ENCODE peak calls at places on chromosome 12, in seven cellular contexts. J is dorsolateral prefrontal cortex, F is activated gamma-delta T cell treated with Interleukin-2 at 50 U/mL for 16 hours, N is germinal center, E is sigmoid colon, Z is islet precursor cell, D is astrocyte of the spinal cord. G is an unnamed sample.

GRCh38 chr12:81546811-81547210 is 212.3 kb downstream of the PPFIA2 start:
- DNase-seq in J (no peak), F (no peak), N (no peak), E (no peak), Z (no peak), D (no peak), G (no peak)

GRCh38 chr12:118981285-118982201 is at the start of gene SRRM4:
- DNase-seq in J (peak), F (no peak), N (no peak), E (no peak), Z (peak), D (no peak), G (peak)

GRCh38 chr12:69639400-69640016 is 28.8 kb upstream of the LRRC10 start:
- DNase-seq in J (no peak), F (peak), N (peak), E (peak), Z (peak), D (peak), G (peak)

GRCh38 chr12:68334136-68334535 is 2.0 kb upstream of the MDM1 start:
- DNase-seq in J (no peak), F (no peak), N (peak), E (no peak), Z (no peak), D (no peak), G (peak)

GRCh38 chr12:110546339-110546738 is 36.8 kb downstream of the PPTC7 start:
- DNase-seq in J (no peak), F (no peak), N (no peak), E (no peak), Z (no peak), D (peak), G (no peak)

GRCh38 chr12:64061868-64062375 is 160.2 kb downstream of the KICS2 start:
- DNase-seq in J (no peak), F (no peak), N (no peak), E (no peak), Z (no peak), D (no peak), G (no peak)

GRCh38 chr12:9405861-9406563 is 197.8 kb upstream of the PZP start:
- DNase-seq in J (no peak), F (no peak), N (no peak), E (no peak), Z (no peak), D (no peak), G (peak)

GRCh38 chr12:63317447-63317846 is 166.4 kb upstream of the AVPR1A start:
- DNase-seq in J (no peak), F (no peak), N (no peak), E (no peak), Z (no peak), D (no peak), G (no peak)

GRCh38 chr12:13981296-13981962 is at the start of gene GRIN2B:
- DNase-seq in J (peak), F (no peak), N (no peak), E (no peak), Z (peak), D (no peak), G (peak)

GRCh38 chr12:80763874-80764273 is 47.2 kb downstream of the MYF5 start:
- DNase-seq in J (no peak), F (no peak), N (peak), E (no peak), Z (no peak), D (peak), G (peak)

GRCh38 chr12:119659289-119659897 is 8.5 kb upstream of the PRKAB1 start:
- DNase-seq in J (no peak), F (peak), N (peak), E (no peak), Z (no peak), D (peak), G (no peak)

GRCh38 chr12:94262228-94263010 is 114.0 kb downstream of the PLXNC1 start:
- DNase-seq in J (peak), F (peak), N (peak), E (peak), Z (peak), D (peak), G (no peak)

GRCh38 chr12:46553266-46553665 is 180.7 kb upstream of the SLC38A2 start:
- DNase-seq in J (no peak), F (no peak), N (no peak), E (no peak), Z (no peak), D (peak), G (peak)

GRCh38 chr12:27868165-27868564 is 88.1 kb upstream of the MANSC4 start:
- DNase-seq in J (no peak), F (no peak), N (no peak), E (no peak), Z (peak), D (peak), G (no peak)

GRCh38 chr12:66623455-66623854 is 55.4 kb downstream of the GRIP1 start:
- DNase-seq in J (no peak), F (no peak), N (no peak), E (no peak), Z (no peak), D (no peak), G (no peak)

GRCh38 chr12:22562187-22563028 is 18.1 kb upstream of the C2CD5 start:
- DNase-seq in J (no peak), F (no peak), N (no peak), E (no peak), Z (no peak), D (no peak), G (peak)

GRCh38 chr12:43028826-43029225 is 439.3 kb upstream of the PRICKLE1 start:
- DNase-seq in J (no peak), F (no peak), N (no peak), E (no peak), Z (no peak), D (peak), G (no peak)

GRCh38 chr12:39314547-39314946 is 128.4 kb downstream of the KIF21A start:
- DNase-seq in J (no peak), F (no peak), N (no peak), E (no peak), Z (no peak), D (no peak), G (no peak)

GRCh38 chr12:25835385-25835784 is 123.1 kb upstream of the RASSF8 start:
- DNase-seq in J (no peak), F (no peak), N (no peak), E (no peak), Z (no peak), D (no peak), G (peak)

GRCh38 chr12:57619434-57620244 is 8.4 kb downstream of the ARHGEF25 start:
- DNase-seq in J (no peak), F (no peak), N (no peak), E (peak), Z (peak), D (no peak), G (peak)

GRCh38 chr12:63862187-63863107 is 17.9 kb downstream of the SRGAP1 start:
- DNase-seq in J (no peak), F (no peak), N (no peak), E (no peak), Z (peak), D (peak), G (peak)

GRCh38 chr12:48999371-49000131 is at the start of gene DDN:
- DNase-seq in J (peak), F (peak), N (peak), E (no peak), Z (peak), D (peak), G (no peak)

GRCh38 chr12:56129210-56129691 is 1.2 kb downstream of the ESYT1 start:
- DNase-seq in J (peak), F (peak), N (peak), E (peak), Z (peak), D (peak), G (peak)

GRCh38 chr12:10855807-10856206 is 6.5 kb upstream of the PRR4 start:
- DNase-seq in J (no peak), F (no peak), N (no peak), E (no peak), Z (no peak), D (no peak), G (no peak)

GRCh38 chr12:50862316-50862715 is 19.6 kb downstream of the TMPRSS12 start:
- DNase-seq in J (no peak), F (no peak), N (no peak), E (no peak), Z (no peak), D (peak), G (no peak)

GRCh38 chr12:79591988-79592387 is 98.8 kb downstream of the PAWR start:
- DNase-seq in J (no peak), F (no peak), N (no peak), E (no peak), Z (no peak), D (no peak), G (no peak)

GRCh38 chr12:67410667-67411067 is 141.5 kb downstream of the CAND1 start:
- DNase-seq in J (no peak), F (no peak), N (no peak), E (no peak), Z (no peak), D (no peak), G (peak)

GRCh38 chr12:12922191-12922616 is 29.8 kb downstream of the GPRC5D start:
- DNase-seq in J (no peak), F (no peak), N (no peak), E (no peak), Z (no peak), D (no peak), G (no peak)

GRCh38 chr12:80939231-80939950 is 1.7 kb upstream of the LIN7A start:
- DNase-seq in J (no peak), F (no peak), N (no peak), E (no peak), Z (no peak), D (peak), G (no peak)

GRCh38 chr12:58509116-58509885 is 411.0 kb downstream of the LRIG3 start:
- DNase-seq in J (no peak), F (no peak), N (no peak), E (no peak), Z (no peak), D (peak), G (no peak)

GRCh38 chr12:131046813-131047788 is 93.4 kb downstream of the ADGRD1 start:
- DNase-seq in J (no peak), F (no peak), N (no peak), E (peak), Z (no peak), D (no peak), G (no peak)

GRCh38 chr12:116537149-116537904 is 21.9 kb upstream of the MAP1LC3B2 start:
- DNase-seq in J (no peak), F (no peak), N (no peak), E (no peak), Z (no peak), D (no peak), G (no peak)

GRCh38 chr12:94047781-94048567 is 100.4 kb upstream of the PLXNC1 start:
- DNase-seq in J (no peak), F (no peak), N (no peak), E (no peak), Z (no peak), D (no peak), G (no peak)

GRCh38 chr12:59403259-59403932 is 192.4 kb upstream of the SLC16A7 start:
- DNase-seq in J (peak), F (peak), N (peak), E (no peak), Z (peak), D (peak), G (peak)

GRCh38 chr12:21993438-21993981 is 52.3 kb upstream of the ABCC9 start:
- DNase-seq in J (no peak), F (no peak), N (no peak), E (no peak), Z (no peak), D (no peak), G (no peak)

GRCh38 chr12:6699989-6700645 is 498 bp downstream of the PIANP start:
- DNase-seq in J (peak), F (no peak), N (no peak), E (peak), Z (peak), D (no peak), G (peak)

GRCh38 chr12:3200779-3201738 is 123.9 kb downstream of the TSPAN9 start:
- DNase-seq in J (no peak), F (no peak), N (no peak), E (no peak), Z (no peak), D (no peak), G (no peak)

GRCh38 chr12:92597997-92598396 is 104.8 kb upstream of the PLEKHG7 start:
- DNase-seq in J (no peak), F (no peak), N (no peak), E (no peak), Z (no peak), D (peak), G (no peak)